ENCODE peak calls at places on chromosome 21, in five cellular contexts. C, F, X, R and N are unnamed samples.

GRCh38 chr21:38869946-38870345 is 64.2 kb downstream of the ETS2 start:
- DNase-seq in C (no peak), F (peak), X (no peak), R (no peak), N (no peak)

GRCh38 chr21:42796327-42797062 is 82.8 kb downstream of the WDR4 start:
- DNase-seq in C (no peak), F (peak), X (no peak), R (peak), N (no peak)

GRCh38 chr21:45295576-45296365 is 8.1 kb upstream of the POFUT2 start:
- DNase-seq in C (peak), F (no peak), X (no peak), R (no peak), N (no peak)

GRCh38 chr21:20721151-20721550 is 277.1 kb upstream of the NCAM2 start:
- DNase-seq in C (no peak), F (no peak), X (no peak), R (no peak), N (no peak)

GRCh38 chr21:42565206-42565810 is 51.7 kb downstream of the SLC37A1 start:
- DNase-seq in C (peak), F (no peak), X (no peak), R (peak), N (no peak)

GRCh38 chr21:44926364-44927101 is 5.8 kb upstream of the ITGB2 start:
- DNase-seq in C (no peak), F (no peak), X (peak), R (no peak), N (no peak)

GRCh38 chr21:38942617-38943245 is 137.0 kb downstream of the ETS2 start:
- DNase-seq in C (no peak), F (no peak), X (no peak), R (no peak), N (no peak)

GRCh38 chr21:40373760-40374159 is 473.2 kb downstream of the DSCAM start:
- DNase-seq in C (no peak), F (no peak), X (no peak), R (no peak), N (no peak)

GRCh38 chr21:31557956-31558838 is 101.3 kb upstream of the SOD1 start:
- DNase-seq in C (no peak), F (no peak), X (peak), R (no peak), N (no peak)

GRCh38 chr21:44571844-44572782 is 1.4 kb upstream of the KRTAP10-4 start:
- DNase-seq in C (no peak), F (no peak), X (no peak), R (peak), N (no peak)

GRCh38 chr21:42650033-42650370 is 3.4 kb upstream of the PDE9A start:
- DNase-seq in C (no peak), F (no peak), X (no peak), R (peak), N (no peak)

GRCh38 chr21:15617968-15618367 is 111.8 kb upstream of the USP25 start:
- DNase-seq in C (no peak), F (no peak), X (no peak), R (no peak), N (no peak)